ENCODE peak calls at places on chromosomes 7 and 10, in four cellular contexts. F is lower lobe of right lung; P is activated naive CD4-positive, alpha-beta T cell treated with anti-CD3 and anti-CD28 coated beads for 36 hours; C is activated T-helper 1 cell treated with anti-CD3 and anti-CD28 coated beads, Interleukin-12 subunit alpha, Interleukin-12 subunit beta, Interleukin-2, Interleukin-4 antibody, amounts not matched to agents 30 ng/mL and 10 ng/mL and 1 ng/mL, durations not matched to agents 14 hours and 24 hours and 36 hours. M is an unnamed sample.

GRCh38 chr10:60209874-60210584 is 179.6 kb downstream of the ANK3 start:
- DNase-seq in F (no peak), P (no peak), C (no peak), M (no peak)

GRCh38 chr10:106440767-106441166 is 723.7 kb downstream of the SORCS1 start:
- DNase-seq in F (no peak), P (no peak), C (no peak), M (no peak)

GRCh38 chr7:47379629-47380324 is 202.1 kb downstream of the TNS3 start:
- DNase-seq in F (peak; percentile 77), P (no peak), C (no peak), M (peak; percentile 90)

GRCh38 chr7:84455788-84456187 is 261.2 kb upstream of the SEMA3A start:
- DNase-seq in F (no peak), P (no peak), C (no peak), M (no peak)

GRCh38 chr10:59234194-59234593 is 57.8 kb downstream of the PHYHIPL start:
- DNase-seq in F (no peak), P (no peak), C (no peak), M (no peak)

GRCh38 chr7:106064836-106065559 is 47.1 kb downstream of the SYPL1 start:
- DNase-seq in F (peak; percentile 61), P (no peak), C (no peak), M (peak; percentile 86)

GRCh38 chr7:77409005-77409738 is 7.0 kb downstream of the GSAP start:
- DNase-seq in F (no peak), P (no peak), C (no peak), M (no peak)

GRCh38 chr10:93462881-93463280 is 19.3 kb downstream of the MYOF start:
- DNase-seq in F (peak; percentile 76), P (peak; percentile 28), C (no peak), M (no peak)

GRCh38 chr10:30816812-30817193 is 187.2 kb upstream of the LYZL2 start:
- DNase-seq in F (no peak), P (no peak), C (no peak), M (no peak)

GRCh38 chr7:85021090-85021704 is 165.7 kb downstream of the SEMA3D start:
- DNase-seq in F (no peak), P (no peak), C (no peak), M (no peak)

GRCh38 chr10:100873825-100874326 is 38.9 kb upstream of the SLF2 start:
- DNase-seq in F (no peak), P (no peak), C (no peak), M (no peak)

GRCh38 chr7:22781230-22781711 is 41.4 kb downstream of the TOMM7 start:
- DNase-seq in F (no peak), P (no peak), C (no peak), M (no peak)

GRCh38 chr10:1050145-1050544 is 1.2 kb upstream of the IDI1 start:
- DNase-seq in F (no peak), P (no peak), C (no peak), M (no peak)

M was measured in left ventricle myocardium superior.